ENCODE peak calls at places on chromosomes 11 and 22, in nine cellular contexts. V is colonic mucosa; I is SK-N-SH; R is astrocyte of the cerebellum; P is mammary epithelial cell; H is CD8-positive, alpha-beta T cell; T is upper lobe of left lung; M is H9; U is cardiac fibroblast. F is an unnamed sample.

GRCh38 chr11:16605440-16605970 is 132.9 kb upstream of the C11orf58 start:
- DNase-seq in U (no peak), T (no peak), R (no peak), H (no peak), I (peak), P (peak), M (peak), V (peak), F (no peak)

GRCh38 chr11:124745835-124746620 is 6.0 kb downstream of the VSIG2 start:
- DNase-seq in I (no peak), T (peak), U (no peak), P (no peak), V (peak), H (peak), R (no peak), M (peak), F (no peak)

GRCh38 chr11:68128682-68129327 is 7.6 kb upstream of the CHKA start:
- DNase-seq in M (peak), T (no peak), H (no peak), V (no peak), U (peak), I (peak), R (peak), P (no peak), F (no peak)

GRCh38 chr11:81963018-81963417 is 770.6 kb downstream of the FAM181B start:
- DNase-seq in V (no peak), M (no peak), H (no peak), R (no peak), U (peak), P (no peak), I (peak), T (no peak), F (no peak)

GRCh38 chr11:118251858-118252652 is at the start of gene MPZL3:
- DNase-seq in T (peak), V (peak), H (peak), I (peak), U (peak), R (peak), P (peak), M (peak), F (peak)

GRCh38 chr11:72228229-72228843 is 3.8 kb downstream of the INPPL1 start:
- DNase-seq in U (peak), V (no peak), R (no peak), T (peak), I (no peak), H (no peak), M (peak), P (peak), F (peak)

GRCh38 chr11:117793521-117793920 is 3.5 kb downstream of the DSCAML1 start:
- DNase-seq in T (no peak), U (no peak), H (no peak), M (no peak), I (no peak), R (no peak), V (no peak), P (no peak), F (no peak)

GRCh38 chr11:97961431-97961830 is 1059.3 kb upstream of the CNTN5 start:
- DNase-seq in I (no peak), H (no peak), V (no peak), M (no peak), T (no peak), U (no peak), R (no peak), P (peak), F (no peak)

GRCh38 chr11:47950396-47950795 is 30.0 kb upstream of the PTPRJ start:
- DNase-seq in H (peak), P (no peak), I (no peak), T (no peak), V (no peak), U (peak), R (no peak), M (no peak), F (no peak)

GRCh38 chr22:44940121-44940520 is 69.7 kb downstream of the PHF21B start:
- DNase-seq in M (peak), P (no peak), I (no peak), V (no peak), U (no peak), H (no peak), T (no peak), R (no peak), F (no peak)

GRCh38 chr22:48262596-48263430 is 1500.4 kb downstream of the TBC1D22A start:
- DNase-seq in R (no peak), P (no peak), T (no peak), I (no peak), M (no peak), V (no peak), U (no peak), H (no peak), F (no peak)

GRCh38 chr11:118521892-118522311 is 5.4 kb upstream of the TTC36 start:
- DNase-seq in T (no peak), V (no peak), R (no peak), H (no peak), P (no peak), U (no peak), M (no peak), I (no peak), F (no peak)

GRCh38 chr11:120590472-120590871 is 78.9 kb downstream of the GRIK4 start:
- DNase-seq in I (no peak), H (no peak), M (no peak), R (no peak), U (no peak), V (no peak), T (no peak), P (no peak), F (no peak)

GRCh38 chr11:62439785-62440602 is 21.2 kb downstream of the SCGB1A1 start:
- DNase-seq in M (no peak), V (no peak), T (no peak), I (peak), P (no peak), H (no peak), R (no peak), U (peak), F (no peak)

GRCh38 chr22:36386351-36386899 is 1.3 kb downstream of the MYH9 start:
- DNase-seq in P (no peak), H (peak), T (peak), V (peak), U (peak), M (no peak), R (no peak), I (no peak), F (no peak)

GRCh38 chr11:107844041-107844440 is 14.5 kb downstream of the SLC35F2 start:
- DNase-seq in H (no peak), R (no peak), M (no peak), T (no peak), V (no peak), U (peak), I (no peak), P (peak), F (no peak)

GRCh38 chr11:111185259-111185658 is 60.3 kb upstream of the POU2AF2 start:
- DNase-seq in V (no peak), H (no peak), P (no peak), U (peak), M (no peak), I (no peak), R (no peak), T (no peak), F (no peak)

GRCh38 chr11:133911169-133911568 is 45.6 kb downstream of the IGSF9B start:
- DNase-seq in I (peak), V (no peak), U (no peak), P (no peak), H (no peak), R (no peak), T (no peak), M (no peak), F (no peak)
- TF ChIP-seq CTCF in I (no peak), V (no peak), U (no peak), P (peak), H (no peak), R (peak), T (no peak), M (peak), F (peak)

DNA sequence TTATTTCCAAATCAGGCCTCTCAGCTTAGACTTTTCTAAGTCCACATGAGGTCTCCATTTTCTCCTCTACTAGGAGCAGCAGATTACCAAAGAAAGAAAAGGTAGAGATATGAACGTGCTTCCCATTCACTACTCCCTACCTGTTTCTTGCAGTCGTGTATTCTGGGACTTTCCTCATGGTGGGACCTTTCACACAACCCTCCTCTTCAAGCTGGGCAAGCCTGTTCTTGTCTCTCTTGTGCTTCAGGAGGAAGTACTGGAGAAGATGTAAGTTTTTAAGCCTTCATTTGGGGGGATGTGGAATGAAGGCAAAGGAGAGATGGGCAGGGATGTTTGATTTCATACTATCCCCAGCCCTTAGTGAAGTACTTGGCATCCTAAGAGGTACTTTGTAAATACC is 128.8 kb upstream of the SESN3 start:
- DNase-seq in T (no peak), P (peak), H (no peak), I (no peak), U (no peak), V (no peak), R (no peak), M (no peak), F (no peak)
- TF ChIP-seq CTCF in T (no peak), P (no peak), H (no peak), I (no peak), U (no peak), V (no peak), R (no peak), M (no peak), F (no peak)

GRCh38 chr11:18540207-18541009 is 13.7 kb upstream of the TSG101 start:
- DNase-seq in P (peak), I (peak), H (no peak), T (no peak), U (peak), M (no peak), R (no peak), V (no peak), F (no peak)
- TF ChIP-seq CTCF in P (peak), I (peak), H (peak), T (no peak), U (peak), M (peak), R (peak), V (peak), F (peak)

DNA sequence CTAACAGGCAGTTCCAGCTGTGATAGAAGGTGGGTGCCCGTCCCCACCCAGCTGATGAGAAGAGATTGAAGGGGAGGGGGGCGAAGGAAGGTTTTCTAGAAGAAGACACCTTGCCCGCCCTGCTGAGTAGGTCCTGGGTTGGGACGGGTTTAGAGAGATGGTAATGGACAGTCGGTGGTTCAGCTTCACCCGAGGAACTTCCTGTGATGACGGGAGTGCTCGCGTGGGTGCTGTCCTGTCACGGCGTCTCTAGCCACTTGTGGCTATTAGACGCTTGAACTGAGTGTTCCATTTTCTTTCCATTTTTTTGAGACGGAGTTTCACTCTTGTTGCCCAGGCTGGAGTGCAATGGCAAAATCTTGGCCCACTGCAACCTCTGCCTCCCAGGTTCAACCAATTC is 27.6 kb upstream of the MGAT3 start:
- DNase-seq in M (peak), T (no peak), R (no peak), H (no peak), U (no peak), P (no peak), V (no peak), I (no peak), F (no peak)
- TF ChIP-seq CTCF in M (no peak), T (no peak), R (no peak), H (no peak), U (no peak), P (no peak), V (no peak), I (no peak), F (no peak)

GRCh38 chr11:105923814-105924213 is 98.2 kb downstream of the MSANTD4 start:
- DNase-seq in I (no peak), T (no peak), R (peak), V (no peak), M (no peak), H (no peak), P (peak), U (peak), F (no peak)
- TF ChIP-seq CTCF in I (no peak), T (no peak), R (no peak), V (no peak), M (no peak), H (no peak), P (no peak), U (no peak), F (no peak)

GRCh38 chr11:115802641-115803040 is 298.4 kb upstream of the CADM1 start:
- DNase-seq in V (no peak), T (no peak), U (no peak), M (no peak), P (no peak), R (no peak), I (no peak), H (no peak), F (no peak)

GRCh38 chr11:115808351-115808940 is 304.2 kb upstream of the CADM1 start:
- DNase-seq in U (no peak), M (no peak), T (no peak), I (no peak), P (no peak), V (no peak), H (no peak), R (no peak), F (no peak)

GRCh38 chr11:115806056-115806455 is 301.8 kb upstream of the CADM1 start:
- DNase-seq in I (peak), P (no peak), T (no peak), R (no peak), V (no peak), U (no peak), M (no peak), H (no peak), F (no peak)

GRCh38 chr11:115803341-115803740 is 299.1 kb upstream of the CADM1 start:
- DNase-seq in U (no peak), I (no peak), H (no peak), P (no peak), T (no peak), V (no peak), R (no peak), M (no peak), F (no peak)
- TF ChIP-seq CTCF in U (no peak), I (no peak), H (no peak), P (no peak), T (no peak), V (no peak), R (no peak), M (no peak), F (no peak)

DNA sequence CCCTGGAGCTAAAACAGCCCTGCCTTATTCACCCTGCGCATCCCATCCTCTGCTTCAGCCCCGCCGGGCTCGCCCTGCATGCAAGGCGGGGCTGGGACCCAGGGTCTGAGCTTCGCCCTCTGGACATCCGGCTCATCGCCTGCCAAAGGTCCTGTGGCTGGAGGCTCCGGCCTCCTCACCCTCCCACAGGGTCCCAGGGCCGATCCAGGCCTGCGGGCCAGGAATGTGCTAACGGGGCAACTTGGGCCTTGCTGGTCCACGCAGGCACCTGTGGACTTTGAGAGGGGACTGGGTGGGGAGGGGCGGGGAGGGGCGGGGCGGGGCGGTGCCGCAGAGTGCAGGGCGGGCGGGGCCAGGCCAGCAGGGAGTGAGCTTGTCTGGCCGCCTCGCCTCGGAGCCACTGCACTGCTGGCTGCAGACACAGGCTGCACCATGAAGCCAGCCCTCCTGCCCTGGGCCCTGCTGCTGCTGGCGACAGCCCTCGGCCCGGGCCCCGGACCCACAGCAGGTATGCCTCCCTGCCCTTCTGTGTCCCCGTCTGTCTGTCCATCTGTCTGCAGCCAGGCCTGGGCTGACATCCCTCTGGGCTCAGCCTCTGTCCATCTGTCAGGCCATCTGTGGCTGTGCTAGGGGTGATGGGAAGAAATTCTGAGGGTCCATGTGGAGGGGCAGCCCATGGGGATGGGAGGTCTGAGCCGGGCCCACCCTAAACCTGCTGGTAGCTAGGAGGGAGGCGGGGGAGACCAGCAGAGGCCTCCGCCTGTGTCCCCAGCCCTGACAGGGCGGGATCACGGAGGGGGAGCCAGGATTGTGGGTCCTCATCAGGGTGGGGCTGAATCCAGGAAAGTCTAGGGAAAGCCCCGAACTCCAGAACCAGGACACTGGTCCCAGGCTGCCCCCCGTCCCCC is at the start of gene SUSD2:
- DNase-seq in M (peak), T (peak), R (no peak), V (peak), U (no peak), P (no peak), H (no peak), I (no peak), F (no peak)
- TF ChIP-seq CTCF in M (no peak), T (no peak), R (no peak), V (no peak), U (no peak), P (no peak), H (no peak), I (no peak), F (no peak)

GRCh38 chr11:2348986-2349385 is 28.1 kb upstream of the CD81 start:
- DNase-seq in T (no peak), V (no peak), U (peak), R (peak), M (no peak), H (no peak), P (peak), I (no peak), F (no peak)
- TF ChIP-seq CTCF in T (no peak), V (no peak), U (no peak), R (no peak), M (no peak), H (no peak), P (no peak), I (no peak), F (no peak)

GRCh38 chr11:57432714-57433163 is 5.8 kb upstream of the SLC43A3 start:
- DNase-seq in H (no peak), U (peak), T (no peak), V (no peak), P (peak), R (peak), I (no peak), M (no peak), F (no peak)
- TF ChIP-seq CTCF in H (no peak), U (no peak), T (no peak), V (no peak), P (no peak), R (no peak), I (no peak), M (no peak), F (no peak)